ENCODE peak calls at places on chromosomes 6 and 20, in ten cellular contexts. B is upper lobe of right lung, F is fibroblast of lung, C is cardiac fibroblast, H is brain microvascular endothelial cell, Q is transverse colon, W is PC-9, J is GM12865, T is HCT116, I is Caco-2. L is an unnamed sample.

GRCh38 chr20:32356935-32357868 is 929 bp upstream of the ASXL1 start:
- DNase-seq in B (no peak), F (peak), C (peak), H (peak), Q (peak), W (peak), J (no peak), T (peak), I (peak), L (peak)

GRCh38 chr6:77322604-77323003 is 140.7 kb downstream of the HTR1B start:
- DNase-seq in B (no peak), F (no peak), C (no peak), H (no peak), Q (no peak), W (no peak), J (no peak), T (no peak), I (no peak), L (no peak)

GRCh38 chr6:142374965-142375733 is 73.3 kb downstream of the ADGRG6 start:
- DNase-seq in B (no peak), F (peak), C (peak), H (peak), Q (no peak), W (peak), J (no peak), T (peak), I (peak), L (peak)

GRCh38 chr6:131923356-131923755 is 27.8 kb downstream of the CCN2 start:
- DNase-seq in B (no peak), F (peak), C (peak), H (peak), Q (peak), W (peak), J (peak), T (peak), I (peak), L (peak)

GRCh38 chr20:45407783-45408645 is at the start of gene DBNDD2:
- DNase-seq in B (no peak), F (no peak), C (no peak), H (no peak), Q (no peak), W (peak), J (no peak), T (no peak), I (no peak), L (no peak)

GRCh38 chr6:37866590-37867507 is 47.3 kb downstream of the ZFAND3 start:
- DNase-seq in B (no peak), F (peak), C (no peak), H (no peak), Q (no peak), W (no peak), J (no peak), T (no peak), I (no peak), L (no peak)

GRCh38 chr20:23079926-23080325 is 6.2 kb downstream of the CD93 start:
- DNase-seq in B (no peak), F (no peak), C (no peak), H (no peak), Q (no peak), W (no peak), J (no peak), T (no peak), I (no peak), L (no peak)

GRCh38 chr6:75501756-75502155 is 8.2 kb upstream of the FILIP1 start:
- DNase-seq in B (no peak), F (no peak), C (no peak), H (no peak), Q (no peak), W (no peak), J (no peak), T (no peak), I (no peak), L (no peak)

GRCh38 chr6:166733900-166734299 is 106.8 kb upstream of the RPS6KA2 start:
- DNase-seq in B (no peak), F (no peak), C (no peak), H (no peak), Q (no peak), W (no peak), J (no peak), T (no peak), I (no peak), L (no peak)

GRCh38 chr20:39829713-39830112 is 859.3 kb downstream of the MAFB start:
- DNase-seq in B (no peak), F (peak), C (no peak), H (no peak), Q (no peak), W (no peak), J (peak), T (no peak), I (no peak), L (no peak)

GRCh38 chr6:169207482-169207881 is 46.2 kb downstream of the THBS2 start:
- DNase-seq in B (no peak), F (no peak), C (no peak), H (no peak), Q (no peak), W (no peak), J (no peak), T (no peak), I (no peak), L (no peak)

GRCh38 chr6:170190046-170190445 is 100.8 kb downstream of the DLL1 start:
- DNase-seq in B (no peak), F (no peak), C (no peak), H (no peak), Q (no peak), W (no peak), J (no peak), T (no peak), I (no peak), L (no peak)

GRCh38 chr20:47681977-47682812 is 103.1 kb downstream of the SULF2 start:
- DNase-seq in B (peak), F (no peak), C (peak), H (no peak), Q (no peak), W (no peak), J (no peak), T (no peak), I (peak), L (no peak)

GRCh38 chr6:9523462-9523861 is 891.4 kb downstream of the TFAP2A start:
- DNase-seq in B (no peak), F (peak), C (peak), H (peak), Q (no peak), W (peak), J (no peak), T (no peak), I (no peak), L (peak)

GRCh38 chr20:15991279-15991678 is 582.0 kb downstream of the KIF16B start:
- DNase-seq in B (no peak), F (no peak), C (no peak), H (no peak), Q (no peak), W (no peak), J (no peak), T (no peak), I (no peak), L (no peak)

GRCh38 chr6:169073311-169073710 is 180.3 kb downstream of the THBS2 start:
- DNase-seq in B (no peak), F (peak), C (peak), H (peak), Q (no peak), W (no peak), J (no peak), T (no peak), I (peak), L (peak)

GRCh38 chr6:108914235-108915022 is 66.2 kb downstream of the ARMC2 start:
- DNase-seq in B (no peak), F (no peak), C (peak), H (no peak), Q (no peak), W (no peak), J (peak), T (peak), I (peak), L (no peak)

GRCh38 chr6:139602577-139602976 is 228.1 kb upstream of the CITED2 start:
- DNase-seq in B (no peak), F (no peak), C (no peak), H (no peak), Q (no peak), W (no peak), J (no peak), T (no peak), I (no peak), L (no peak)

GRCh38 chr6:113458368-113459010 is 398.7 kb upstream of the MARCKS start:
- DNase-seq in B (no peak), F (peak), C (peak), H (peak), Q (no peak), W (no peak), J (no peak), T (no peak), I (no peak), L (no peak)

GRCh38 chr6:35798706-35799105 is 1.6 kb upstream of the CLPS start:
- DNase-seq in B (no peak), F (no peak), C (no peak), H (no peak), Q (no peak), W (no peak), J (no peak), T (no peak), I (no peak), L (no peak)

GRCh38 chr6:22017272-22017671 is 279.6 kb downstream of the PRL start:
- DNase-seq in B (no peak), F (no peak), C (no peak), H (no peak), Q (no peak), W (no peak), J (no peak), T (no peak), I (no peak), L (no peak)

GRCh38 chr20:38985060-38985459 is 22.9 kb downstream of the DHX35 start:
- DNase-seq in B (no peak), F (no peak), C (no peak), H (no peak), Q (no peak), W (peak), J (no peak), T (no peak), I (no peak), L (no peak)

GRCh38 chr6:109793793-109794192 is 102.7 kb downstream of the FIG4 start:
- DNase-seq in B (no peak), F (peak), C (peak), H (peak), Q (peak), W (peak), J (no peak), T (peak), I (no peak), L (peak)

GRCh38 chr20:47521059-47521808 is 19.5 kb downstream of the NCOA3 start:
- DNase-seq in B (no peak), F (no peak), C (no peak), H (no peak), Q (no peak), W (no peak), J (no peak), T (no peak), I (peak), L (no peak)

GRCh38 chr20:4245542-4245941 is 230.2 kb upstream of the RNF24 start:
- DNase-seq in B (no peak), F (no peak), C (no peak), H (no peak), Q (no peak), W (no peak), J (no peak), T (no peak), I (no peak), L (no peak)

GRCh38 chr20:4244700-4245485 is 229.5 kb upstream of the RNF24 start:
- DNase-seq in B (no peak), F (no peak), C (peak), H (no peak), Q (peak), W (no peak), J (no peak), T (no peak), I (peak), L (no peak)

GRCh38 chr20:4247261-4247660 is 231.9 kb upstream of the RNF24 start:
- DNase-seq in B (no peak), F (no peak), C (no peak), H (no peak), Q (no peak), W (no peak), J (no peak), T (no peak), I (no peak), L (no peak)

GRCh38 chr20:4246428-4246827 is 231.1 kb upstream of the RNF24 start:
- DNase-seq in B (no peak), F (no peak), C (no peak), H (no peak), Q (no peak), W (no peak), J (no peak), T (no peak), I (no peak), L (no peak)

GRCh38 chr20:4247898-4248858 is 232.8 kb upstream of the RNF24 start:
- DNase-seq in B (no peak), F (no peak), C (no peak), H (no peak), Q (no peak), W (no peak), J (no peak), T (no peak), I (no peak), L (no peak)
- TF ChIP-seq CTCF in B (no peak), F (no peak), C (no peak), H (no peak), Q (no peak), W (no peak), J (no peak), T (no peak), I (no peak), L (no peak)

DNA sequence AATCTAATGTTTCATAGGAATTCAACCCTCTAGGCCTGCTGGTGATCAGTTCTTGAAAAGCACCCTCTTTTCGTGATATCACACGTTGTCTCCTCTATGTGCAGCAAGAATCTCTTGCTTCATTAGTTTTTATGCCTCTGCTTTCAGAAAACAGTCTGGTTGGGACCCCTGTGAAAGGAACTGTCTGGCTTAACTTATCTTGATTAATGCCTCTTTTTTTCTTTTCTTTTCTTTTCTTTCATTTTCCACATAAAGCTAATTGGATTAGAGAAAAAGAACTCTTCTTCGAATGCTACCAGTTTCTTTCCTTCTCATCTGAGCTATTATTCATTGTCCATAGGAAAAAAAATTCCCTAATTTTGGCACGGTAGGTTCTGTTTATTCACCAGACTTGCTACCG is 21.3 kb downstream of the ZNF311 start:
- DNase-seq in B (no peak), F (no peak), C (no peak), H (no peak), Q (no peak), W (no peak), J (no peak), T (no peak), I (no peak), L (no peak)
- H3K4me3 ChIP-seq in B (no peak), F (no peak), C (no peak), H (no peak), Q (no peak), W (peak), J (no peak), T (no peak), I (peak), L (no peak)

DNA sequence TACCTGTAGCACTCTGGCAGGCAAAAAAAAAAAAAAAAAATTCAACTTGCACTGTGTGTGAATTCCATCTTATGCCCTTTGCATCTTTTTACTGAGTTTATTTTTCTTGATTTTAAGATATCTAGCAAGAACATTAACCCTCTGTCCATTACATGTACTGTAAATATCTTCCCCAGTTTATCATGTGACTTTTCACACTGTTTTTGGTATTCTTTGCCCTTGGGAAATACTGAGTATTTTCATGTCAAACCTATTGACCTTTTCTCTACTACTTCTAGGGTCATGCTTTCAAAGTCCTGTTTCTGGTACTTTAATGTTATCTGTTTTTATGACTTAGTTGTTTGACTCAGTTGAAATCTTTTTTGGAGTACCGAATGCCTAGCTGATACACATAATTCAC is 843 bp upstream of the HUS1B start:
- DNase-seq in B (no peak), F (no peak), C (peak), H (no peak), Q (no peak), W (no peak), J (no peak), T (no peak), I (no peak), L (no peak)
- TF ChIP-seq CTCF in B (no peak), F (no peak), C (no peak), H (no peak), Q (no peak), W (no peak), J (no peak), T (no peak), I (no peak), L (no peak)

GRCh38 chr20:664576-664975 is 11.0 kb downstream of the SCRT2 start:
- DNase-seq in B (no peak), F (no peak), C (no peak), H (no peak), Q (no peak), W (no peak), J (no peak), T (no peak), I (no peak), L (no peak)
- H3K4me3 ChIP-seq in B (no peak), F (no peak), C (no peak), H (no peak), Q (no peak), W (no peak), J (no peak), T (no peak), I (no peak), L (no peak)

GRCh38 chr6:98834060-98835031 is at the start of gene POU3F2:
- DNase-seq in B (peak), F (peak), C (peak), H (peak), Q (peak), W (peak), J (peak), T (no peak), I (peak), L (peak)

GRCh38 chr6:98835149-98836024 is 1.0 kb downstream of the POU3F2 start:
- DNase-seq in B (no peak), F (peak), C (no peak), H (no peak), Q (no peak), W (no peak), J (no peak), T (no peak), I (no peak), L (no peak)

GRCh38 chr6:98831057-98832031 is 3.0 kb upstream of the POU3F2 start:
- DNase-seq in B (no peak), F (peak), C (no peak), H (no peak), Q (no peak), W (no peak), J (no peak), T (no peak), I (no peak), L (no peak)

GRCh38 chr6:98832282-98833100 is 1.9 kb upstream of the POU3F2 start:
- DNase-seq in B (no peak), F (peak), C (peak), H (peak), Q (no peak), W (no peak), J (no peak), T (no peak), I (no peak), L (peak)

GRCh38 chr6:98833101-98834059 is 994 bp upstream of the POU3F2 start:
- DNase-seq in B (peak), F (peak), C (peak), H (no peak), Q (no peak), W (no peak), J (no peak), T (no peak), I (no peak), L (peak)
- TF ChIP-seq CTCF in B (no peak), F (no peak), C (no peak), H (peak), Q (no peak), W (no peak), J (no peak), T (no peak), I (no peak), L (peak)

GRCh38 chr6:70846207-70846835 is 110.5 kb downstream of the B3GAT2 start:
- DNase-seq in B (no peak), F (no peak), C (no peak), H (no peak), Q (no peak), W (no peak), J (no peak), T (no peak), I (no peak), L (no peak)
- H3K4me3 ChIP-seq in B (no peak), F (no peak), C (no peak), H (no peak), Q (no peak), W (no peak), J (no peak), T (no peak), I (no peak), L (no peak)

DNA sequence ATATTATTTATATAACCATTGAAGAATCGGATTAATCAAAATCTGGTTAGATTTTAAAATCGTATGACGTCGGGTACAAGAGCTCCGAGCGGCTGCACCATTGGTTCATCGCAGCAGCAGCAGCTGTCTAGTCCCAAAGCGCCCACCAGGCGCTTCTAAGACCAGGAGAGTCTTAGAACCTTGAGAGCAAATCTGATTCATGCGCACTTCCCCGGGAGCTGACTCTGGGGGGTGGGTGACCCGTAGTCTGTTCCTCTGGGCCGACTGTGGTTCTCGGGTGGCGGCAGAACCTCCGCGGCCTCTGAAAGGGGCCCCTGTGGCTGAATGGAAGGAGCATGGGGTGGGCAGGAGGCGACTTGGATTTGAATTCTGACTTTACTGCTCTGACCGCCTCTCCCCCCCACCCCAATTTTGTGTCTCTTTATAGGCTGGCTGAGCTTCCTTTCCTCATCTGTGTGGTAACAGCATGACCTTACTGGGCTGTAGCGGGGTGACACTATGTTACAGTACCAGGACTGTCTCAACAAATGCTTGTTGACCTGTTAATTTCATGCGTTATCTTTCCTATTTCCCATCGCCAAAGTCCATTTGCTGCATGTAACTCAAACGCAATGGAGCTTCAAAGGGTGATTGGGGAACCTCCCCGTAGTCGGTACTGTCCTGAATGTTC is 119.7 kb downstream of the RTN4IP1 start:
- DNase-seq in B (no peak), F (peak), C (no peak), H (peak), Q (no peak), W (no peak), J (peak), T (no peak), I (no peak), L (peak)
- TF ChIP-seq CTCF in B (no peak), F (no peak), C (peak), H (peak), Q (no peak), W (no peak), J (peak), T (no peak), I (no peak), L (peak)

DNA sequence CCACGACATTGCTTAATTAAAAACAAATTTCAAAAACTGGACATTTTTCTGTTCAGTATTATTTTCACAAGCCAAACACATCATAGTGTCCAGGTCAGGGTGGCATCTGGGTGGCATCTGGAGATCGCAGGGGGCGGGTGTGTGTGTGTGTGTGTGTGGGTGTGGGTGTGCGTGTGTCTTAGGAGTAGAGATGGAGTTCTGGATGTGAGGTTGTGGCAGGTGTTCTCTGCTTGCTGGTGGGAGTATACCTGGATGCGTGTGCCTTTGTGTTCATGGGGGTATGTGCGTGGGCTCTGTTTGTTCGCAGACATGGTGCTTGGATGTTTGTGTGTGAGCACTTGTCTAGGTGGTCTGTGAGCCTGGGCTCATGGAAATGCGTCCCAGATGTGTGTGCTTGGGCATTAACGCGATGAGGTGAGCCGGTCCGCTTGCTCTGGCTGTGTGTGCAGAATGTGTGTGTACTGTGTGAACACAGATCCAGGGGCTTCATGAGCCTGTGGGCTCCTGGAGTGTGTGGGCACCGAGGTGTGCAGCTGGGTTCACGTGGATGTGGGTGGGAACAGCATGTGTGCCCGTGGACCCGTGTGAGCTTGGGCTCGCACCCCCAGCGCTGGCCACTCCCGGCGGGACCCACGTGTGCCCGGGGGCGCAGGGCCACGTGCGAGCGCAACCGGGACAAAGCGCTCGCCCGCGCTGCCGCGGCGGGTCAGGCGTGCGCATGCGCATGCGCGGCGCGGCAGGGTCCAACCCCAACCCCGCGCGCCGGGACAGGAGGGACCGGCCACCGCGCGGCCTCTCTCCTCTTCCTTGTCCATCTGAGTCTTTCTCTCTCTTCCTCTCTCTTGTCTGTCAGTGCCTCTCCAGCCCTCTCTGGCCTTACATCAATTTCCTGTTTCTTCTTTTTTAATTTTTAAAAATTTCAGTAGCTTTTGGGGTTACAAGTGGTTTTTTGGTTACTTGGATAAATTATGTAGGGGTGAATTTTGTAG is 60.4 kb downstream of the SRC start:
- DNase-seq in B (peak), F (peak), C (peak), H (no peak), Q (peak), W (no peak), J (peak), T (no peak), I (peak), L (no peak)
- H3K4me3 ChIP-seq in B (peak), F (peak), C (peak), H (peak), Q (peak), W (peak), J (peak), T (peak), I (peak), L (peak)

L was measured in astrocyte of the spinal cord.